ENCODE peak calls at places on chromosome 16, in eight cellular contexts. R is renal cortical epithelial cell; E is activated CD8-positive, alpha-beta T cell treated with anti-CD3 and anti-CD28 coated beads, Interleukin-2, amount 10 ng/mL, durations not matched to agents 7 days and 5 days; I is neural progenitor cell; V is T-helper 2 cell; G is GM12878; P is mesendoderm; B is activated CD8-positive, alpha-beta memory T cell treated with anti-CD3 and anti-CD28 coated beads for 24 hours. S is an unnamed sample.

GRCh38 chr16:67181346-67181745 is 2.4 kb downstream of the MATCAP1 start:
- DNase-seq in R (peak; percentile 33), E (no peak), I (no peak), V (no peak), G (no peak), P (no peak), B (no peak), S (peak; percentile 73)

GRCh38 chr16:64144612-64145011 is 977.3 kb downstream of the CDH11 start:
- DNase-seq in R (no peak), E (no peak), I (no peak), V (no peak), G (no peak), P (no peak), B (no peak), S (no peak)

GRCh38 chr16:53022374-53022773 is 30.3 kb downstream of the CHD9NB start:
- DNase-seq in R (peak; percentile 52), E (no peak), I (peak; percentile 84), V (no peak), G (no peak), P (peak; percentile 75), B (no peak), S (peak; percentile 78)

GRCh38 chr16:10859650-10860049 is 17.4 kb upstream of the CIITA start:
- DNase-seq in R (no peak), E (no peak), I (no peak), V (no peak), G (no peak), P (no peak), B (no peak), S (no peak)

GRCh38 chr16:49519741-49520140 is 146.1 kb downstream of the C16orf78 start:
- DNase-seq in R (no peak), E (no peak), I (no peak), V (no peak), G (no peak), P (no peak), B (no peak), S (no peak)

GRCh38 chr16:71645450-71645849 is 19.5 kb downstream of the MARVELD3 start:
- DNase-seq in R (peak; percentile 18), E (peak; percentile 29), I (peak; percentile 51), V (no peak), G (no peak), P (peak; percentile 63), B (no peak), S (peak; percentile 20)

GRCh38 chr16:8639694-8640093 is 18.2 kb downstream of the METTL22 start:
- DNase-seq in R (no peak), E (no peak), I (no peak), V (no peak), G (no peak), P (no peak), B (no peak), S (no peak)

GRCh38 chr16:57938936-57939871 is 31.7 kb downstream of the CNGB1 start:
- DNase-seq in R (peak; percentile 73), E (no peak), I (no peak), V (no peak), G (no peak), P (peak; percentile 31), B (no peak), S (peak; percentile 89)

GRCh38 chr16:22670551-22670970 is 143.4 kb upstream of the HS3ST2 start:
- DNase-seq in R (no peak), E (no peak), I (peak; percentile 77), V (no peak), G (no peak), P (peak; percentile 82), B (peak; percentile 64), S (peak; percentile 56)

GRCh38 chr16:2675714-2676113 is 6.6 kb upstream of the KCTD5 start:
- DNase-seq in R (no peak), E (no peak), I (no peak), V (no peak), G (no peak), P (no peak), B (no peak), S (no peak)

GRCh38 chr16:90032664-90033346 is 13.5 kb upstream of the DBNDD1 start:
- DNase-seq in R (no peak), E (no peak), I (no peak), V (no peak), G (no peak), P (no peak), B (no peak), S (no peak)

GRCh38 chr16:8032406-8032805 is 557.9 kb downstream of the TMEM114 start:
- DNase-seq in R (no peak), E (no peak), I (no peak), V (no peak), G (no peak), P (no peak), B (no peak), S (no peak)

GRCh38 chr16:20740007-20740883 is 1.4 kb downstream of the THUMPD1 start:
- DNase-seq in R (peak; percentile 39), E (peak; percentile 52), I (no peak), V (no peak), G (no peak), P (peak; percentile 7), B (no peak), S (peak; percentile 17)

GRCh38 chr16:853306-853705 is 52.8 kb upstream of the GNG13 start:
- DNase-seq in R (no peak), E (no peak), I (no peak), V (no peak), G (no peak), P (no peak), B (no peak), S (no peak)

GRCh38 chr16:79519448-79519847 is 81.1 kb downstream of the MAF start:
- DNase-seq in R (no peak), E (no peak), I (no peak), V (no peak), G (no peak), P (no peak), B (no peak), S (no peak)

GRCh38 chr16:72168365-72168764 is 3.6 kb downstream of the PMFBP1 start:
- DNase-seq in R (no peak), E (no peak), I (no peak), V (no peak), G (no peak), P (no peak), B (no peak), S (no peak)

GRCh38 chr16:3157229-3158013 is 22.6 kb downstream of the ZNF213 start:
- DNase-seq in R (peak; percentile 87), E (peak; percentile 65), I (peak; percentile 78), V (no peak), G (no peak), P (peak; percentile 99), B (peak; percentile 87), S (peak; percentile 88)

GRCh38 chr16:12215302-12216105 is 239.0 kb downstream of the SNX29 start:
- DNase-seq in R (no peak), E (no peak), I (peak; percentile 71), V (no peak), G (no peak), P (peak; percentile 46), B (no peak), S (no peak)

GRCh38 chr16:72677662-72678447 is 370.1 kb downstream of the ZFHX3 start:
- DNase-seq in R (peak; percentile 20), E (no peak), I (no peak), V (no peak), G (no peak), P (no peak), B (no peak), S (no peak)

GRCh38 chr16:76176616-76177015 is 100.6 kb upstream of the CNTNAP4 start:
- DNase-seq in R (no peak), E (no peak), I (no peak), V (no peak), G (no peak), P (no peak), B (no peak), S (no peak)

GRCh38 chr16:68488559-68488958 is 40.3 kb upstream of the SMPD3 start:
- DNase-seq in R (no peak), E (no peak), I (no peak), V (no peak), G (no peak), P (no peak), B (no peak), S (no peak)

GRCh38 chr16:83887088-83887487 is 11.8 kb upstream of the MLYCD start:
- DNase-seq in R (no peak), E (no peak), I (peak; percentile 27), V (no peak), G (no peak), P (no peak), B (no peak), S (no peak)

GRCh38 chr16:64356267-64356666 is 765.6 kb downstream of the CDH11 start:
- DNase-seq in R (peak; percentile 98), E (no peak), I (no peak), V (no peak), G (no peak), P (no peak), B (no peak), S (peak; percentile 34)

GRCh38 chr16:81526199-81526598 is 81.6 kb downstream of the CMIP start:
- DNase-seq in R (no peak), E (no peak), I (no peak), V (no peak), G (no peak), P (no peak), B (no peak), S (no peak)

GRCh38 chr16:27446721-27447120 is 44.7 kb downstream of the IL21R start:
- DNase-seq in R (no peak), E (peak; percentile 90), I (no peak), V (peak; percentile 43), G (no peak), P (no peak), B (peak; percentile 81), S (no peak)

GRCh38 chr16:49586466-49586865 is 212.9 kb downstream of the C16orf78 start:
- DNase-seq in R (no peak), E (no peak), I (no peak), V (no peak), G (no peak), P (no peak), B (no peak), S (no peak)

GRCh38 chr16:46949216-46949892 is 24.1 kb downstream of the DNAJA2 start:
- DNase-seq in R (peak; percentile 18), E (no peak), I (no peak), V (no peak), G (no peak), P (no peak), B (no peak), S (no peak)

GRCh38 chr16:28821874-28822519 is 802 bp upstream of the ATXN2L start:
- DNase-seq in R (peak; percentile 30), E (no peak), I (peak; percentile 3), V (no peak), G (no peak), P (peak; percentile 75), B (no peak), S (no peak)

S was measured in astrocyte of the hippocampus.